ENCODE peak calls at places on chromosome 7, in six cellular contexts. One of them, this sample, is unnamed.

GRCh38 chr7:13979671-13980438 is 9.6 kb downstream of the ETV1 start:
- DNase-seq in Calu3: no peak
- DNase-seq in HS-27A: no peak
- DNase-seq in fibroblast of gingiva: peak
- DNase-seq in midbrain: no peak
- DNase-seq in LoVo: no peak
- DNase-seq in this sample: peak

GRCh38 chr7:84712326-84712725 is 474.5 kb downstream of the SEMA3D start:
- DNase-seq in Calu3: no peak
- DNase-seq in HS-27A: no peak
- DNase-seq in midbrain: no peak
- DNase-seq in LoVo: no peak
- DNase-seq in fibroblast of gingiva: peak
- DNase-seq in this sample: no peak

GRCh38 chr7:43658718-43659548 is 70.4 kb downstream of the COA1 start:
- DNase-seq in Calu3: no peak
- DNase-seq in midbrain: no peak
- DNase-seq in HS-27A: peak
- DNase-seq in LoVo: peak
- DNase-seq in fibroblast of gingiva: peak
- DNase-seq in this sample: peak

GRCh38 chr7:151178831-151179230 is 8.2 kb downstream of the ASB10 start:
- DNase-seq in Calu3: no peak
- DNase-seq in fibroblast of gingiva: no peak
- DNase-seq in HS-27A: no peak
- DNase-seq in LoVo: no peak
- DNase-seq in midbrain: no peak
- DNase-seq in this sample: no peak

GRCh38 chr7:34320926-34321609 is 336.9 kb upstream of the NPSR1 start:
- DNase-seq in fibroblast of gingiva: peak
- DNase-seq in HS-27A: no peak
- DNase-seq in LoVo: peak
- DNase-seq in Calu3: peak
- DNase-seq in midbrain: peak
- DNase-seq in this sample: peak

GRCh38 chr7:128302110-128302509 is 41.6 kb downstream of the RBM28 start:
- DNase-seq in HS-27A: no peak
- DNase-seq in LoVo: no peak
- DNase-seq in fibroblast of gingiva: no peak
- DNase-seq in midbrain: no peak
- DNase-seq in Calu3: no peak
- DNase-seq in this sample: peak

GRCh38 chr7:135143874-135144668 is 3.8 kb upstream of the TMEM140 start:
- DNase-seq in fibroblast of gingiva: no peak
- DNase-seq in HS-27A: no peak
- DNase-seq in midbrain: no peak
- DNase-seq in Calu3: no peak
- DNase-seq in LoVo: no peak
- DNase-seq in this sample: no peak

GRCh38 chr7:70569335-70569819 is 562.6 kb upstream of the GALNT17 start:
- DNase-seq in midbrain: no peak
- DNase-seq in Calu3: no peak
- DNase-seq in fibroblast of gingiva: no peak
- DNase-seq in HS-27A: no peak
- DNase-seq in LoVo: no peak
- DNase-seq in this sample: peak

GRCh38 chr7:134842901-134843300 is 63.5 kb downstream of the CALD1 start:
- DNase-seq in HS-27A: no peak
- DNase-seq in fibroblast of gingiva: no peak
- DNase-seq in midbrain: no peak
- DNase-seq in LoVo: no peak
- DNase-seq in Calu3: no peak
- DNase-seq in this sample: no peak